ENCODE peak calls at places on chromosomes 5 and 9, in seven cellular contexts. X is prostate gland; B is dorsolateral prefrontal cortex; I is CD8-positive, alpha-beta memory T cell; R is bronchial epithelial cell; F is PC-9; V is BJ. W is an unnamed sample.

GRCh38 chr9:136105398-136106135 is 10.5 kb upstream of the NACC2 start:
- DNase-seq in X (no peak), B (no peak), I (no peak), R (no peak), F (peak; percentile 30), V (no peak), W (no peak)

GRCh38 chr9:5361326-5362005 is 21.8 kb upstream of the RLN1 start:
- DNase-seq in X (no peak), B (no peak), I (no peak), R (no peak), F (no peak), V (no peak), W (no peak)

GRCh38 chr9:136694163-136694864 is 7.1 kb upstream of the AGPAT2 start:
- DNase-seq in X (peak; percentile 42), B (no peak), I (no peak), R (no peak), F (no peak), V (no peak), W (no peak)

GRCh38 chr9:2083552-2083951 is 68.4 kb downstream of the SMARCA2 start:
- DNase-seq in X (no peak), B (no peak), I (no peak), R (no peak), F (no peak), V (no peak), W (no peak)

GRCh38 chr5:138352722-138353549 is 451 bp downstream of the KDM3B start:
- DNase-seq in X (peak; percentile 62), B (peak; percentile 45), I (peak; percentile 83), R (peak; percentile 41), F (peak; percentile 58), V (no peak), W (peak; percentile 47)

GRCh38 chr5:141757402-141757801 is 75.4 kb upstream of the ARAP3 start:
- DNase-seq in X (no peak), B (no peak), I (no peak), R (peak; percentile 57), F (peak; percentile 75), V (no peak), W (peak; percentile 35)

GRCh38 chr5:43729846-43730478 is 127.0 kb downstream of the NNT start:
- DNase-seq in X (no peak), B (no peak), I (no peak), R (peak; percentile 26), F (no peak), V (peak; percentile 17), W (no peak)

GRCh38 chr9:130421802-130422276 is 22.9 kb upstream of the ASS1 start:
- DNase-seq in X (no peak), B (no peak), I (no peak), R (no peak), F (no peak), V (no peak), W (peak; percentile 81)

GRCh38 chr9:76751011-76751410 is 13.2 kb upstream of the PCA3 start:
- DNase-seq in X (no peak), B (no peak), I (no peak), R (no peak), F (no peak), V (no peak), W (no peak)

GRCh38 chr5:115394531-115394930 is 98.1 kb upstream of the CCDC112 start:
- DNase-seq in X (no peak), B (no peak), I (no peak), R (no peak), F (no peak), V (no peak), W (no peak)

GRCh38 chr9:3873818-3874217 is 348.0 kb upstream of the RFX3 start:
- DNase-seq in X (no peak), B (no peak), I (no peak), R (no peak), F (no peak), V (no peak), W (no peak)

GRCh38 chr9:136193127-136193890 is 11.6 kb downstream of the LHX3 start:
- DNase-seq in X (no peak), B (no peak), I (no peak), R (no peak), F (no peak), V (no peak), W (no peak)

GRCh38 chr9:87537625-87538024 is 40.0 kb downstream of the DAPK1 start:
- DNase-seq in X (no peak), B (no peak), I (no peak), R (no peak), F (no peak), V (no peak), W (no peak)

GRCh38 chr9:107707915-107708441 is 218.4 kb upstream of the KLF4 start:
- DNase-seq in X (no peak), B (no peak), I (no peak), R (no peak), F (no peak), V (no peak), W (peak; percentile 70)

GRCh38 chr9:34072868-34073590 is 24.3 kb upstream of the UBAP2 start:
- DNase-seq in X (peak; percentile 82), B (no peak), I (no peak), R (peak; percentile 94), F (peak; percentile 50), V (peak; percentile 60), W (peak; percentile 50)

GRCh38 chr9:98869866-98870265 is 62.4 kb downstream of the GALNT12 start:
- DNase-seq in X (no peak), B (no peak), I (no peak), R (no peak), F (no peak), V (no peak), W (no peak)

GRCh38 chr9:133148351-133149129 is 15.2 kb downstream of the GBGT1 start:
- DNase-seq in X (peak; percentile 38), B (no peak), I (peak; percentile 75), R (peak; percentile 57), F (no peak), V (no peak), W (no peak)

GRCh38 chr9:121661328-121661727 is 9.9 kb downstream of the DAB2IP start:
- DNase-seq in X (no peak), B (no peak), I (no peak), R (no peak), F (no peak), V (no peak), W (no peak)

GRCh38 chr5:181223041-181223728 is at the start of gene TRIM41:
- DNase-seq in X (peak; percentile 95), B (peak; percentile 96), I (peak; percentile 99), R (peak; percentile 92), F (peak; percentile 93), V (peak; percentile 85), W (peak; percentile 96)

GRCh38 chr5:14871084-14871572 is 450 bp downstream of the ANKH start:
- DNase-seq in X (peak; percentile 30), B (peak; percentile 39), I (no peak), R (no peak), F (no peak), V (no peak), W (no peak)

GRCh38 chr5:142095035-142095434 is 13.5 kb upstream of the NDFIP1 start:
- DNase-seq in X (no peak), B (no peak), I (no peak), R (no peak), F (no peak), V (no peak), W (no peak)

GRCh38 chr5:168409601-168410458 is 76.4 kb upstream of the RARS1 start:
- DNase-seq in X (no peak), B (peak; percentile 39), I (no peak), R (peak; percentile 44), F (peak; percentile 47), V (no peak), W (peak; percentile 71)

GRCh38 chr5:78594014-78594413 is 54.6 kb downstream of the LHFPL2 start:
- DNase-seq in X (no peak), B (no peak), I (no peak), R (no peak), F (no peak), V (no peak), W (no peak)
- H3K4me3 ChIP-seq in X (no peak overlapping the region), B (no peak overlapping the region), I (no peak overlapping the region), R (no peak overlapping the region), F (no peak overlapping the region), V (no peak overlapping the region), W (no peak overlapping the region)

DNA sequence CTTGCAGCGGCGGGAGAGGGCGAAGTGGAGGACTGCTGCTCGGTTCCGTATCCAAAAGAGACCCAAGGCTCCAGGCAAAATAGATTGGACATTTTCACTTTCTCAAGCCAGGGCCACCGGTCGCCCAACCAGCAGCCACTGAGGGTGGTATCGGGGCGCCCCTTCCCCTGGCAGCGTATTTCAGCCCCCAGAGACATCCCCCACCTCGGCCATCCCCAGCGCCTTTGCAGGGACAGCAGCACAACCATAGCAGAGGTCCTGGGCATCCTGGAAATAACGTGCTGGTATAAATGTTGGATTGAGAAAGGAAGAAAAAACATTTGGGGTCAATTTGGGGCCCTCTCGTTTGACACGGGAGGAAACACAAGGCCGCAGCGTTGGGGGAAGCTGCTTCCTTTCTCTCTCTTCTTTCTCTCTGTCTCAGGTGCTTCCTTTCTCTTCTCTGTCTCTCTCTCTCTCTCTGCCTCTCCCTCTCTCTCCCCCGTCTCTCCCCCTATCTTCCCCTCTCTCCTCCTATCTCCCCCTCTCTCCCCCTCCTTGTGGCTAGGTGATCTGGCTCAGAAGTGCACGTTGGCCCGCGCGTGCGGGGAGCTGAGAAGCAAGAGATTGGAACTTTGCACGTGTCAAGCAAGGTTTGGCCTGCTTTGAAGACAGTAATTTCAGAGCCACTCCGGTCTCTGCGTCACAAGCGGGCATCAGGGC is 626 bp upstream of the RETREG1 start:
- DNase-seq in X (peak; percentile 18), B (no peak), I (peak; percentile 81), R (no peak), F (no peak), V (no peak), W (no peak)
- H3K4me3 ChIP-seq in X (peak overlapping the region; percentile 71), B (peak overlapping the region; percentile 95), I (peak overlapping the region; percentile 66), R (peak overlapping the region; percentile 46), F (peak overlapping the region; percentile 67), V (peak overlapping the region; percentile 46), W (peak overlapping the region; percentile 51)

DNA sequence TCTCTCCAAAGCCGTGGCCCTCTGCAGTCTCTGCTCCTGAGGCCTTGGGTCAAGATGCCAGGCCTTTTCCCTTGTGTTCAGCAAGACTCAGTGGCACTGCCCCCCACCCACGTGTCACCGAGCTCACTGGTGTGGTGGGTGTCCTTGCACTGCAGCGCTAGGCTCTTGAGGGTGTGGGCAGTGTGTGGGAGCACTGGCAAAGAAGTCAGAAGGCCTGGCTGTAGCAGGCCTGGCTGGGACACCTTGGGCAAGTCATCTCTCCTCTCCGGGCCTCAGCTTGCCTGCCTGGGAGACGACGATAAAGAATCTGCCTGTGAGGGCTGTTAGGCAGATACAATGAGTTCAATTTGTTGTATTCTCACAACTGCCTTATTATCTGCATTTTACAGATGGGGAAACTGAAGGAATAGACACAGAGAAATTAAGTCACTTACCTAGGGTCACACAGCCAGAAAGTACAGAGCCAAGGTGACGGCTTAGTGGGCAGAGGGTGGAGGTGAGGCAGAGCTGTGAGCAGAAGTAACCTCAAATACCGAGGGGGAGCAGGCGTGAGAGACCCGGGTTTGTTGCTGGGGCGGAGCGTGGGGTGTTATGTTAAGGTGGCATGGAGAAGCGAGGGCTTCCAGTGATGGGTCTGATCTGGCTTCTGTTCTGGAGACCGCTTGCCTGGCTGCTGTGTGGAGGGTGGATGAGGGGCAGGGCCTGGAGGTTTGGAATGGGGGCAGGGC is 1.3 kb downstream of the TSPAN17 start:
- DNase-seq in X (no peak), B (no peak), I (peak; percentile 47), R (no peak), F (no peak), V (no peak), W (no peak)
- H3K4me3 ChIP-seq in X (peak overlapping the region; percentile 54), B (peak overlapping the region; percentile 80), I (peak overlapping the region; percentile 83), R (no peak overlapping the region), F (peak overlapping the region; percentile 90), V (peak overlapping the region; percentile 68), W (peak overlapping the region; percentile 80)

DNA sequence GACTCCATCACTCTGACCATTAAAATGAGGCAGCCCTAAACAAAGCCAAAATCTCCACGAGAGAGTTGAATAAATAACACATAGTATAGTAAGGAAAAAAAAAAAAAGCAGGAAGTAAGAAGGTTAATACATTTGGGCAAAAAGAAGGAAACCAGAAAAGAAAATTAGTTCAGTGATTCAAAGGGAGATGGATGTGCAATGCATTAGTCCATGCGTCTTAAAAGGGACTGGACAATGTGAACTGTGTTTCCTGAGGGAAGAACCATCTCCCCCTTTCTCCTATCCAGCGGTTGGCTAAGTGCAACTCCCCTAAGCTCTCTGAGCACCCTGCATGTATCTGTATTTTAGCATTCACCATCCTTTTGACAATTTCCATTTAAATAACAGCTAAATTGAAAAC is 1.4 kb downstream of the ANKRA2 start:
- DNase-seq in X (no peak), B (no peak), I (no peak), R (no peak), F (no peak), V (no peak), W (no peak)
- H3K4me3 ChIP-seq in X (peak overlapping the region; percentile 79), B (peak overlapping the region; percentile 90), I (peak overlapping the region; percentile 76), R (peak overlapping the region; percentile 81), F (peak overlapping the region; percentile 90), V (peak overlapping the region; percentile 89), W (peak overlapping the region; percentile 96)